ENCODE peak calls at places on chromosomes 13 and 19, in six cellular contexts. One of them, this sample, is unnamed.

GRCh38 chr19:45020071-45020470 is 18.8 kb upstream of the CLASRP start:
- DNase-seq in IMR-90: no peak
- DNase-seq in hepatocyte: no peak
- DNase-seq in PC-9: no peak
- DNase-seq in PC-3: no peak
- DNase-seq in fibroblast of lung: no peak
- DNase-seq in this sample: no peak

GRCh38 chr19:1566392-1567115 is 1.6 kb downstream of the MEX3D start:
- DNase-seq in PC-9: peak; percentile 70
- DNase-seq in fibroblast of lung: peak; percentile 87
- DNase-seq in PC-3: peak; percentile 46
- DNase-seq in hepatocyte: peak; percentile 88
- DNase-seq in IMR-90: peak; percentile 77
- DNase-seq in this sample: no peak

GRCh38 chr13:73803997-73804396 is 330.2 kb downstream of the KLF12 start:
- DNase-seq in PC-9: no peak
- DNase-seq in IMR-90: peak; percentile 74
- DNase-seq in hepatocyte: no peak
- DNase-seq in fibroblast of lung: peak; percentile 66
- DNase-seq in PC-3: peak; percentile 62
- DNase-seq in this sample: no peak

GRCh38 chr13:33445024-33445423 is 159.5 kb upstream of the STARD13 start:
- DNase-seq in fibroblast of lung: no peak
- DNase-seq in PC-9: no peak
- DNase-seq in IMR-90: no peak
- DNase-seq in hepatocyte: no peak
- DNase-seq in PC-3: peak; percentile 36
- DNase-seq in this sample: no peak

GRCh38 chr13:100440756-100441421 is 147.7 kb downstream of the GGACT start:
- DNase-seq in fibroblast of lung: peak; percentile 78
- DNase-seq in hepatocyte: no peak
- DNase-seq in PC-9: no peak
- DNase-seq in PC-3: no peak
- DNase-seq in IMR-90: peak; percentile 75
- DNase-seq in this sample: no peak

GRCh38 chr19:33309826-33310225 is 7.5 kb upstream of the CEBPA start:
- DNase-seq in PC-3: no peak
- DNase-seq in hepatocyte: no peak
- DNase-seq in PC-9: no peak
- DNase-seq in IMR-90: no peak
- DNase-seq in fibroblast of lung: no peak
- DNase-seq in this sample: no peak

GRCh38 chr19:44641460-44641859 is 2.2 kb upstream of the PVR start:
- DNase-seq in hepatocyte: no peak
- DNase-seq in PC-3: no peak
- DNase-seq in IMR-90: no peak
- DNase-seq in fibroblast of lung: no peak
- DNase-seq in PC-9: no peak
- DNase-seq in this sample: no peak

GRCh38 chr19:3073159-3073563 is 10.9 kb upstream of the TLE5 start:
- DNase-seq in PC-9: no peak
- DNase-seq in IMR-90: peak; percentile 68
- DNase-seq in hepatocyte: no peak
- DNase-seq in fibroblast of lung: peak; percentile 51
- DNase-seq in PC-3: no peak
- DNase-seq in this sample: no peak

GRCh38 chr13:80040219-80040976 is 300.5 kb downstream of the SPRY2 start:
- DNase-seq in fibroblast of lung: peak; percentile 100
- DNase-seq in PC-3: peak; percentile 95
- DNase-seq in IMR-90: peak; percentile 100
- DNase-seq in hepatocyte: peak; percentile 75
- DNase-seq in PC-9: no peak
- DNase-seq in this sample: no peak

GRCh38 chr19:38267780-38268430 is 3.5 kb downstream of the SPINT2 start:
- DNase-seq in fibroblast of lung: no peak
- DNase-seq in PC-9: peak; percentile 56
- DNase-seq in PC-3: peak; percentile 16
- DNase-seq in IMR-90: no peak
- DNase-seq in hepatocyte: no peak
- DNase-seq in this sample: no peak

GRCh38 chr19:4375164-4375619 is 25.2 kb downstream of the SH3GL1 start:
- DNase-seq in PC-3: peak; percentile 95
- DNase-seq in fibroblast of lung: no peak
- DNase-seq in IMR-90: no peak
- DNase-seq in PC-9: peak; percentile 97
- DNase-seq in hepatocyte: peak; percentile 85
- DNase-seq in this sample: no peak

GRCh38 chr19:50173144-50173543 is 10.1 kb upstream of the IZUMO2 start:
- DNase-seq in PC-3: peak; percentile 40
- DNase-seq in fibroblast of lung: no peak
- DNase-seq in hepatocyte: peak; percentile 73
- DNase-seq in IMR-90: no peak
- DNase-seq in PC-9: peak; percentile 71
- DNase-seq in this sample: no peak

GRCh38 chr13:91813255-91813654 is 414.8 kb downstream of the GPC5 start:
- DNase-seq in PC-3: no peak
- DNase-seq in fibroblast of lung: no peak
- DNase-seq in PC-9: no peak
- DNase-seq in hepatocyte: peak; percentile 16
- DNase-seq in IMR-90: no peak
- DNase-seq in this sample: no peak

GRCh38 chr13:45690636-45691035 is 11.5 kb upstream of the CBY2 start:
- DNase-seq in IMR-90: no peak
- DNase-seq in fibroblast of lung: no peak
- DNase-seq in PC-9: no peak
- DNase-seq in hepatocyte: no peak
- DNase-seq in PC-3: no peak
- DNase-seq in this sample: no peak

GRCh38 chr13:25876256-25876655 is 175.6 kb downstream of the SHISA2 start:
- DNase-seq in hepatocyte: no peak
- DNase-seq in PC-9: no peak
- DNase-seq in fibroblast of lung: no peak
- DNase-seq in IMR-90: no peak
- DNase-seq in PC-3: no peak
- DNase-seq in this sample: no peak

GRCh38 chr13:59829690-59830089 is 334.0 kb downstream of the DIAPH3 start:
- DNase-seq in PC-3: peak; percentile 40
- DNase-seq in IMR-90: peak; percentile 19
- DNase-seq in fibroblast of lung: peak; percentile 2
- DNase-seq in hepatocyte: no peak
- DNase-seq in PC-9: no peak
- DNase-seq in this sample: no peak

GRCh38 chr19:18731562-18732008 is 48.1 kb downstream of the CRTC1 start:
- DNase-seq in PC-9: no peak
- DNase-seq in hepatocyte: peak; percentile 71
- DNase-seq in fibroblast of lung: peak; percentile 40
- DNase-seq in PC-3: no peak
- DNase-seq in IMR-90: peak; percentile 13
- DNase-seq in this sample: no peak

GRCh38 chr13:24127116-24127631 is 33.3 kb upstream of the SPATA13 start:
- DNase-seq in PC-3: peak; percentile 86
- DNase-seq in PC-9: peak; percentile 67
- DNase-seq in fibroblast of lung: peak; percentile 31
- DNase-seq in hepatocyte: peak; percentile 66
- DNase-seq in IMR-90: peak; percentile 43
- DNase-seq in this sample: no peak

DNA sequence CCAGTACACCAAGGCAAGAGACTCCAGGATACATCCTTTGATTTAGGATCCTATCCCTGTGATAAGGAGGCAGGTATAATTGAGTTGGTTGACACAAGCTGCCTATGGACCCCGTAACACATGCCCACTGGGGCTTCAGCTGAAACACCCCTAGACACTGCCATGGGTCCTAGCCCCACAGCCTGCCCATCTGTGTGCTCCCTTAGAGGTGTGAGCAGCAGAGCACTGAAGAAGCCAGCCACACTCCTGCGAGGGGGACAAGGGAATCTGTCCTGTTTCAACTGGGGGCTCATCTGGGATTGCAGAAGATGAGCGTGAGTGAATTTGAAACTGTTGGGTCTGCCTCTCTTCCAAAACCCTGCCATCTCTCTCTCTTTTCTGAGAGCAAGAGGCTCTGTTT is 385.9 kb upstream of the SLITRK6 start:
- DNase-seq in IMR-90: no peak
- DNase-seq in PC-9: no peak
- DNase-seq in hepatocyte: no peak
- DNase-seq in PC-3: no peak
- DNase-seq in fibroblast of lung: no peak
- DNase-seq in this sample: no peak
- TF ChIP-seq CTCF in IMR-90: no peak
- TF ChIP-seq CTCF in PC-9: no peak
- TF ChIP-seq CTCF in hepatocyte: no peak
- TF ChIP-seq CTCF in PC-3: no peak
- TF ChIP-seq CTCF in fibroblast of lung: no peak
- TF ChIP-seq CTCF in this sample: no peak

GRCh38 chr19:58558623-58559274 is 338 bp upstream of the UBE2M start:
- DNase-seq in hepatocyte: peak; percentile 99
- DNase-seq in IMR-90: peak; percentile 98
- DNase-seq in PC-3: peak; percentile 100
- DNase-seq in fibroblast of lung: peak; percentile 96
- DNase-seq in PC-9: no peak
- DNase-seq in this sample: peak; percentile 99
- H2AFZ ChIP-seq in hepatocyte: peak overlapping the region; percentile 39
- H2AFZ ChIP-seq in IMR-90: peak overlapping the region; percentile 100
- H2AFZ ChIP-seq in PC-3: peak overlapping the region; percentile 86
- H2AFZ ChIP-seq in fibroblast of lung: peak overlapping the region; percentile 83
- H2AFZ ChIP-seq in PC-9: no peak overlapping the region
- H2AFZ ChIP-seq in this sample: no peak overlapping the region

DNA sequence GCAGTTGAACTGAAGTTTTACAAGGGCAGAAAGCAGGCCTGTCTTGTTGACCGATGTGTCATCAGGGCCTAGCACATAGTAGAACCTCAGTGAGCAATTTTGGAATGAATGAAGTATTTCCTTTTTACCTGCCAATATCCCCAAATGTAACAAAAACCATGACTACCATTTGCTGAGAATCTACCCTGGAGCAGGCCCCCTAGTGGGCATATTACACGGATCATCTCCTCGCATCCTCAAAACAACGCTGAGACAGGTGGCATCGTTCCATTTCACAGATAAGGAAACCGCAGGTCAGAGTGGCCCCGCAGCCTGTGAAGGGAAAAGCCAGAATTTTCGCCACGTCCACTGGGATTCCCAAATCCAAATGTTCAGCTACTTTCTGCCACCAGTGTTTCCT is 77.9 kb downstream of the CACNA1A start:
- DNase-seq in IMR-90: peak; percentile 17
- DNase-seq in fibroblast of lung: peak; percentile 18
- DNase-seq in PC-3: peak; percentile 79
- DNase-seq in PC-9: no peak
- DNase-seq in hepatocyte: no peak
- DNase-seq in this sample: peak; percentile 41
- TF ChIP-seq CTCF in IMR-90: peak; percentile 52
- TF ChIP-seq CTCF in fibroblast of lung: peak; percentile 61
- TF ChIP-seq CTCF in PC-3: peak; percentile 94
- TF ChIP-seq CTCF in PC-9: peak; percentile 66
- TF ChIP-seq CTCF in hepatocyte: peak; percentile 29
- TF ChIP-seq CTCF in this sample: peak; percentile 83

GRCh38 chr13:30863796-30864195 is 42.3 kb upstream of the MEDAG start:
- DNase-seq in fibroblast of lung: no peak
- DNase-seq in hepatocyte: no peak
- DNase-seq in PC-3: no peak
- DNase-seq in IMR-90: no peak
- DNase-seq in PC-9: no peak
- DNase-seq in this sample: no peak
- H2AFZ ChIP-seq in fibroblast of lung: no peak overlapping the region
- H2AFZ ChIP-seq in hepatocyte: no peak overlapping the region
- H2AFZ ChIP-seq in PC-3: no peak overlapping the region
- H2AFZ ChIP-seq in IMR-90: no peak overlapping the region
- H2AFZ ChIP-seq in PC-9: no peak overlapping the region
- H2AFZ ChIP-seq in this sample: no peak overlapping the region

DNA sequence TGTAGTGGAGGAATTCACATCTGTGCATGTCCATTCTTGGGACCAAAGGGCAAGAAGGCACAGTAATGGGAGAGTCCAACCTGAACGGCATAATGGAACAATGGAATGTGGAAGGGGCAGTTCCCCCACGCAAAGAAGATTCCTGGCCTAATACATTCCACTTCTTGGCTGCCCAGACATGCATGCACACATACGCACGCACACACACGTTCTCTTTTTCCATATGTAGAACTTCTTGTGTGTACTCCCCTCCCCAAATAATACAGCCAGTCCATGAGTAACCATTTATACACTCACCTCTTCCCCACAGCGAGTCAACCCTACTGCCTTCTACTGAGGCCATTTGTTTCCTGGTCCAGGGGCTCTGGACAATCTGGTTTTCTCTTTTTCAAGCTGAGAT is 6.0 kb upstream of the STK24 start:
- DNase-seq in PC-9: peak; percentile 23
- DNase-seq in PC-3: no peak
- DNase-seq in IMR-90: no peak
- DNase-seq in hepatocyte: no peak
- DNase-seq in fibroblast of lung: peak; percentile 30
- DNase-seq in this sample: no peak
- TF ChIP-seq CTCF in PC-9: no peak
- TF ChIP-seq CTCF in PC-3: no peak
- TF ChIP-seq CTCF in IMR-90: no peak
- TF ChIP-seq CTCF in hepatocyte: no peak
- TF ChIP-seq CTCF in fibroblast of lung: no peak
- TF ChIP-seq CTCF in this sample: no peak

GRCh38 chr19:13117176-13117771 is 734 bp upstream of the TRMT1 start:
- DNase-seq in fibroblast of lung: peak; percentile 19
- DNase-seq in PC-9: no peak
- DNase-seq in PC-3: no peak
- DNase-seq in IMR-90: no peak
- DNase-seq in hepatocyte: no peak
- DNase-seq in this sample: no peak
- H2AFZ ChIP-seq in fibroblast of lung: peak overlapping the region; percentile 0
- H2AFZ ChIP-seq in PC-9: peak overlapping the region; percentile 76
- H2AFZ ChIP-seq in PC-3: peak overlapping the region; percentile 82
- H2AFZ ChIP-seq in IMR-90: peak overlapping the region; percentile 91
- H2AFZ ChIP-seq in hepatocyte: peak overlapping the region; percentile 81
- H2AFZ ChIP-seq in this sample: peak overlapping the region; percentile 58

This sample was measured in OCI-LY7.